ENCODE peak calls at places on chromosome 13, in six cellular contexts. P, K, R, T, C and S are unnamed samples.

GRCh38 chr13:80707000-80707983 is 366.4 kb upstream of the SPRY2 start:
- DNase-seq in K (no peak), T (no peak), R (no peak), P (no peak), C (no peak), S (no peak)

GRCh38 chr13:40368123-40368891 is 298.1 kb downstream of the FOXO1 start:
- DNase-seq in C (no peak), T (no peak), R (no peak), K (no peak), P (no peak), S (no peak)

GRCh38 chr13:80177327-80177726 is 163.6 kb downstream of the SPRY2 start:
- DNase-seq in C (no peak), T (no peak), P (no peak), R (no peak), K (no peak), S (no peak)

GRCh38 chr13:74077847-74078246 is 56.4 kb downstream of the KLF12 start:
- DNase-seq in P (no peak), C (no peak), R (no peak), T (no peak), K (no peak), S (no peak)

GRCh38 chr13:81442904-81443303 is 1102.0 kb upstream of the SPRY2 start:
- DNase-seq in C (no peak), K (no peak), R (no peak), T (no peak), P (no peak), S (no peak)

GRCh38 chr13:81106348-81106747 is 765.4 kb upstream of the SPRY2 start:
- DNase-seq in R (no peak), K (no peak), T (peak), P (no peak), C (no peak), S (no peak)

GRCh38 chr13:98947925-98948324 is 29.9 kb downstream of the DOCK9 start:
- DNase-seq in C (no peak), T (no peak), R (no peak), K (no peak), P (no peak), S (no peak)

GRCh38 chr13:51324714-51325440 is 14.6 kb upstream of the SERPINE3 start:
- DNase-seq in C (no peak), R (peak), T (no peak), K (no peak), P (no peak), S (peak)

GRCh38 chr13:34708914-34709313 is 233.2 kb upstream of the NBEA start:
- DNase-seq in K (no peak), C (no peak), T (no peak), P (no peak), R (no peak), S (no peak)